ENCODE peak calls at places on chromosomes 4 and X, in four cellular contexts. X is uterus, O is astrocyte, J is left lung. Q is an unnamed sample. For H3K36me3, the result is how much of the 10 kb centered on the place peaks cover.

GRCh38 chr4:85370400-85371032 is 104.4 kb upstream of the ARHGAP24 start:
- DNase-seq in J (no peak), X (no peak), O (peak), Q (no peak)

GRCh38 chr4:6834867-6835266 is 52.3 kb downstream of the KIAA0232 start:
- DNase-seq in O (no peak), X (no peak), J (no peak), Q (no peak)

GRCh38 chr4:8132400-8132799 is 26.2 kb downstream of the ABLIM2 start:
- DNase-seq in J (peak), O (no peak), X (no peak), Q (no peak)

GRCh38 chr4:155407480-155407879 is 30.7 kb upstream of the MAP9 start:
- DNase-seq in O (no peak), X (no peak), J (no peak), Q (no peak)

GRCh38 chrX:10756365-10756915 is 136.1 kb upstream of the MID1 start:
- DNase-seq in X (peak), J (no peak), O (peak), Q (no peak)

GRCh38 chr4:182748949-182749348 is 168.2 kb downstream of the DCTD start:
- DNase-seq in X (no peak), O (no peak), J (no peak), Q (no peak)

GRCh38 chrX:23904096-23904495 is 3.6 kb downstream of the APOO start:
- DNase-seq in J (no peak), X (no peak), O (peak), Q (no peak)

GRCh38 chrX:136779346-136779781 is 1.4 kb downstream of the ARHGEF6 start:
- DNase-seq in X (no peak), O (no peak), J (no peak), Q (no peak)

GRCh38 chr4:150826302-150826701 is 188.8 kb downstream of the LRBA start:
- DNase-seq in X (no peak), O (no peak), J (no peak), Q (no peak)

GRCh38 chr4:120633810-120634209 is 288.7 kb downstream of the PRDM5 start:
- DNase-seq in O (no peak), X (no peak), J (no peak), Q (no peak)

GRCh38 chrX:154353172-154353843 is 21.1 kb downstream of the FLNA start:
- DNase-seq in O (no peak), X (peak), J (no peak), Q (no peak)
- H3K36me3 ChIP-seq in O (under half), X (under half), J (half or more), Q (under half)

GRCh38 chr4:2829321-2829932 is 14.2 kb upstream of the ADD1 start:
- DNase-seq in O (no peak), X (no peak), J (no peak), Q (no peak)
- H3K36me3 ChIP-seq in O (under half), X (under half), J (half or more), Q (under half)

DNA sequence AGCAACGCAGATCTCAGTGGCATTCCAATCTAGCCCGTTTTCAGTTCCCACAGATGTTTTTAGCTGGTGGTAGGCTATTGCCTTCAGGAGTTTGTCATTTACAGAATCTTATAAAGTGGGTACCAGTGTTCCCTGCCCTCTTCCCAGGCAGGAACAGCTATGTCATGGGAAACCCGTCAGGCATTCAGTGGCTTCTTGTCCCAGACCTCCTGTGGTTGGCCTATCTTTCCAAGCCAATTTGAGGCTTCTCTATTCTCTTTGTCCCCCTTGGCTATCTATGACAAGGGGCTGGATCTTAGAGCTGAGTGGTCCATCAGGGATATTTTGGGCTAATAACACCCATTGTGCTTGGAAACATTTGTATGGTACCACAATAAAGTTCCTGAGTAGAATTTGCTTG is 33.6 kb upstream of the RPL34 start:
- DNase-seq in J (no peak), X (no peak), O (no peak), Q (no peak)
- H3K36me3 ChIP-seq in J (under half), X (under half), O (under half), Q (under half)

GRCh38 chrX:47226071-47226470 is 6.7 kb upstream of the USP11 start:
- DNase-seq in X (no peak), J (no peak), O (no peak), Q (no peak)
- H3K36me3 ChIP-seq in X (under half), J (half or more), O (under half), Q (under half)

DNA sequence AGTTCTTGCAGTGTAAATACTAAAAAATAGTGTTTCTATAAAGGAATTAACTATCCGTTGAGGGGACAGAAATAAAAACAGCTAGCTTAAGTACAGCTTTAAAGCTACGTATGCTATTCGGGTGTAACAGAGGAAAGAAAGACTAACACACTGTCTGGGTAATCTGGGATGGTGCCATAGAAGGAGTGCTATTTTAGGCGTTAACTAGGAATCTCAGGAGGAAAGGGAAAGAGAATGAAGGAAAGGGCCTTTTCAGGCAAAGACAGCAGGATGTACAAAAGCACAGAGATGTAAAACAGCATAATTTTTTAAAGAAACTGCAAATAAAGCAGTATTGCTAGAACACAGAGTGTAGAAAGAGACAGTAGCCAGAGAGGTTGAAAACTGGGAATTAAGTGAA is 161.8 kb downstream of the RAP1GDS1 start:
- DNase-seq in X (no peak), O (no peak), J (no peak), Q (no peak)
- H3K36me3 ChIP-seq in X (under half), O (under half), J (half or more), Q (under half)

DNA sequence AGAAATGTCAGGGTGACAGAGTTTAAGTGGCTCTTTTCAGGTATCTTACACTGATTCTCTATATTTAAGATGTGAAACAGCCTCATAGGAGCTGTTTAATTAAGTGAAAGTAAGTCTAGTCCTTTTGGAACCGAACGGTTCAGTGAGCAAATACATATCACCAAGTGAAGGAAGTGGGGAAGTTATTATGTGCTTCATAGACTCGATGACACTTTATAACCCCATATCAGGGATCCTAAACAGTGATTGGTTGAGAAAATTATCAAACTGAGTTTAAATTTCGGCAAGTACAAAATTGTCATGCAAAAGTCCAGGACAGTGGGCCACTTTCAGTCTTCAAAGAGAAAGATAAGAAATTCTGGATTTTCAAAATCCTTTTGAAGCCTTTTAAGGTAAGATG is at the start of gene DSPP:
- DNase-seq in O (no peak), X (no peak), J (no peak), Q (no peak)
- H3K36me3 ChIP-seq in O (under half), X (under half), J (under half), Q (under half)

GRCh38 chr4:3523628-3524221 is 8.5 kb downstream of the LRPAP1 start:
- DNase-seq in O (no peak), X (peak), J (peak), Q (no peak)
- H3K36me3 ChIP-seq in O (under half), X (under half), J (half or more), Q (under half)

GRCh38 chr4:145148980-145149379 is 31.4 kb downstream of the OTUD4 start:
- DNase-seq in O (no peak), X (no peak), J (no peak), Q (no peak)
- H3K36me3 ChIP-seq in O (under half), X (under half), J (half or more), Q (under half)

GRCh38 chr4:94276204-94276603 is 66.4 kb downstream of the HPGDS start:
- DNase-seq in O (no peak), J (no peak), X (no peak), Q (no peak)

GRCh38 chr4:94278777-94279176 is 63.9 kb downstream of the HPGDS start:
- DNase-seq in O (no peak), X (no peak), J (no peak), Q (no peak)

GRCh38 chr4:94274912-94275311 is 67.2 kb downstream of the SMARCAD1 start:
- DNase-seq in X (no peak), O (peak), J (no peak), Q (no peak)

DNA sequence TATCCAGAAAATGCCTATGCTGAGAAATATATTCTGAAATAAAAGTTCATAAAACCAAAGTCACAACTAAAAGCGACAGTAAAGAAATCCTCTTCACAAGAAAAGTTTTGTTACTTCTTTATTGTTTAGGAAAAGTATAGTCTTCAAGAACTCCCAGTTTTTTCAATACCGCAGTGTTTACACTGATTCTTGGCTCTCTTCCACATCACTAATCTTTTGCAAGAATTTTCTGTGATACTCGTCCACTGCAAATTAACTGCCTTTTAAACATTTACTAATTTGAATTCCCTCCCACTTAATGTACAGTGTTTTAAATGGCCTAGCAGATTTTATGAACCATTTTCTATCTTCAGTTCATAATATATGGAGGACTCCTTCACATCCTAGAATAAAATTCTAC is 65.1 kb downstream of the HPGDS start:
- DNase-seq in J (no peak), X (no peak), O (no peak), Q (no peak)
- H3K36me3 ChIP-seq in J (half or more), X (under half), O (under half), Q (under half)